ENCODE peak calls at places on chromosomes 13 and 19, in seven cellular contexts. M is GM12864, S is choroid plexus epithelial cell, W is cardiac fibroblast, E is transverse colon, I is stomach, X is epithelial cell of proximal tubule. Q is an unnamed sample.

GRCh38 chr13:22744688-22745452 is 435.9 kb upstream of the SGCG start:
- DNase-seq in M (no peak), S (no peak), W (no peak), E (no peak), I (no peak), X (no peak), Q (no peak)

GRCh38 chr19:40191836-40192646 is 815 bp downstream of the MAP3K10 start:
- DNase-seq in M (no peak), S (peak; percentile 15), W (no peak), E (peak; percentile 37), I (no peak), X (no peak), Q (peak; percentile 27)

GRCh38 chr19:4575978-4576933 is 16.8 kb upstream of the SEMA6B start:
- DNase-seq in M (no peak), S (peak; percentile 74), W (peak; percentile 69), E (peak; percentile 68), I (peak; percentile 74), X (no peak), Q (peak; percentile 73)

GRCh38 chr19:29771708-29772415 is 39.9 kb upstream of the CCNE1 start:
- DNase-seq in M (no peak), S (peak; percentile 65), W (peak; percentile 57), E (peak; percentile 48), I (peak; percentile 41), X (no peak), Q (peak; percentile 54)

GRCh38 chr13:42740753-42741152 is 40.6 kb upstream of the FAM216B start:
- DNase-seq in M (no peak), S (peak; percentile 84), W (peak; percentile 52), E (peak; percentile 44), I (peak; percentile 73), X (no peak), Q (peak; percentile 35)

GRCh38 chr13:101451641-101452040 is 834 bp upstream of the ITGBL1 start:
- DNase-seq in M (no peak), S (no peak), W (no peak), E (no peak), I (no peak), X (no peak), Q (no peak)

GRCh38 chr13:100497394-100497793 is 91.2 kb downstream of the GGACT start:
- DNase-seq in M (no peak), S (peak; percentile 87), W (peak; percentile 74), E (no peak), I (no peak), X (no peak), Q (no peak)

GRCh38 chr19:44747739-44748425 is 626 bp upstream of the BCL3 start:
- DNase-seq in M (no peak), S (peak; percentile 68), W (peak; percentile 72), E (peak; percentile 84), I (peak; percentile 69), X (no peak), Q (peak; percentile 77)

GRCh38 chr13:54574791-54575190 is 1546.2 kb downstream of the OLFM4 start:
- DNase-seq in M (no peak), S (no peak), W (no peak), E (no peak), I (no peak), X (no peak), Q (no peak)

GRCh38 chr13:25980255-25980654 is 71.6 kb downstream of the SHISA2 start:
- DNase-seq in M (no peak), S (peak; percentile 58), W (peak; percentile 22), E (no peak), I (no peak), X (no peak), Q (no peak)

GRCh38 chr13:98216711-98217110 is 39.6 kb upstream of the RNF113B start:
- DNase-seq in M (no peak), S (peak; percentile 74), W (no peak), E (no peak), I (no peak), X (no peak), Q (no peak)

GRCh38 chr19:21321996-21322395 is 7.2 kb downstream of the ZNF708 start:
- DNase-seq in M (no peak), S (peak; percentile 8), W (peak; percentile 21), E (no peak), I (no peak), X (no peak), Q (no peak)

GRCh38 chr13:92821324-92821723 is 405.3 kb upstream of the GPC6 start:
- DNase-seq in M (no peak), S (no peak), W (no peak), E (no peak), I (no peak), X (no peak), Q (no peak)

GRCh38 chr13:29196409-29197074 is 376.4 kb downstream of the MTUS2 start:
- DNase-seq in M (peak; percentile 59), S (no peak), W (no peak), E (no peak), I (no peak), X (no peak), Q (no peak)

GRCh38 chr13:109840201-109840892 is 54.0 kb upstream of the IRS2 start:
- DNase-seq in M (no peak), S (peak; percentile 32), W (peak; percentile 59), E (no peak), I (no peak), X (no peak), Q (no peak)

GRCh38 chr19:1451916-1452801 is 2.2 kb downstream of the APC2 start:
- DNase-seq in M (no peak), S (no peak), W (no peak), E (no peak), I (no peak), X (no peak), Q (no peak)

GRCh38 chr13:113656831-113657671 is 947 bp downstream of the ATP4B start:
- DNase-seq in M (no peak), S (no peak), W (no peak), E (peak; percentile 17), I (peak; percentile 25), X (no peak), Q (no peak)

GRCh38 chr13:30932481-30933333 is at the start of gene TEX26:
- DNase-seq in M (no peak), S (peak; percentile 54), W (no peak), E (no peak), I (no peak), X (no peak), Q (peak; percentile 65)

GRCh38 chr13:24540236-24541126 is 27.9 kb upstream of the PARP4 start:
- DNase-seq in M (no peak), S (peak; percentile 29), W (no peak), E (no peak), I (no peak), X (no peak), Q (peak; percentile 79)

GRCh38 chr19:3479819-3480215 is 508 bp downstream of the SMIM24 start:
- DNase-seq in M (no peak), S (no peak), W (no peak), E (no peak), I (peak; percentile 57), X (no peak), Q (no peak)
- H3K4me3 ChIP-seq in M (no peak overlapping the region), S (no peak overlapping the region), W (no peak overlapping the region), E (peak overlapping the region; percentile 4), I (peak overlapping the region; percentile 40), X (peak overlapping the region; percentile 24), Q (no peak overlapping the region)

GRCh38 chr13:106003651-106004050 is 531.8 kb downstream of the EFNB2 start:
- DNase-seq in M (no peak), S (no peak), W (no peak), E (no peak), I (no peak), X (no peak), Q (no peak)

GRCh38 chr13:106010836-106011235 is 524.6 kb downstream of the EFNB2 start:
- DNase-seq in M (no peak), S (no peak), W (no peak), E (no peak), I (no peak), X (peak; percentile 45), Q (no peak)

GRCh38 chr13:106011600-106011999 is 523.9 kb downstream of the EFNB2 start:
- DNase-seq in M (no peak), S (no peak), W (no peak), E (no peak), I (no peak), X (no peak), Q (no peak)

GRCh38 chr13:106008540-106008939 is 526.9 kb downstream of the EFNB2 start:
- DNase-seq in M (no peak), S (no peak), W (no peak), E (no peak), I (no peak), X (no peak), Q (no peak)

DNA sequence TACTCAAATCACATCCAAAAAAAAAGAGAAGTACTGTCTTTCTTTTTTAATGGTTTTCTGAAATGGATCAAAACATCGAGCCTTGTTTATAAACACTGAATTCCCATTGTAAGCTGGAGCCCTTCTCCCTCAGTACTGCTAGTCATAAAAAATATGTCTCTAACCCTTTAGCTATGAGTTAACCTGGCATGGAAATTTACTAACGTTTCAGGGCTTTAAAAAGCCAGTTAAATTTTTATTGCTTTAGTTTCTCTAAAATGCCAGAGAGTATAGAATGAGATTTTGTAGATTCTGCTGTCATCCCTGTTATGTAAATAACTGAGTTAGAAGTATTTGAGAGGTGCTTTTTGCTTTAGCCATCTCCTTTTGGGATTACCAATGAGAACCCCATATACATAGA is 528.3 kb downstream of the EFNB2 start:
- DNase-seq in M (no peak), S (no peak), W (no peak), E (no peak), I (no peak), X (no peak), Q (no peak)
- H3K4me3 ChIP-seq in M (no peak overlapping the region), S (no peak overlapping the region), W (no peak overlapping the region), E (no peak overlapping the region), I (no peak overlapping the region), X (no peak overlapping the region), Q (no peak overlapping the region)

GRCh38 chr19:13864223-13864512 is 12.8 kb upstream of the NANOS3 start:
- DNase-seq in M (no peak), S (no peak), W (no peak), E (no peak), I (no peak), X (no peak), Q (no peak)

GRCh38 chr19:13861714-13862531 is 15.0 kb upstream of the NANOS3 start:
- DNase-seq in M (peak; percentile 59), S (peak; percentile 92), W (peak; percentile 94), E (peak; percentile 95), I (peak; percentile 93), X (peak; percentile 43), Q (peak; percentile 95)

GRCh38 chr19:13859361-13859880 is 17.5 kb upstream of the NANOS3 start:
- DNase-seq in M (no peak), S (peak; percentile 63), W (peak; percentile 60), E (no peak), I (no peak), X (no peak), Q (no peak)

GRCh38 chr19:13861392-13861713 is 15.6 kb upstream of the NANOS3 start:
- DNase-seq in M (no peak), S (no peak), W (peak; percentile 33), E (no peak), I (no peak), X (no peak), Q (no peak)

GRCh38 chr19:13860679-13861391 is 16.1 kb upstream of the NANOS3 start:
- DNase-seq in M (no peak), S (no peak), W (no peak), E (no peak), I (no peak), X (no peak), Q (no peak)
- H3K4me3 ChIP-seq in M (peak overlapping the region; percentile 59), S (no peak overlapping the region), W (no peak overlapping the region), E (no peak overlapping the region), I (no peak overlapping the region), X (no peak overlapping the region), Q (peak overlapping the region; percentile 58)

DNA sequence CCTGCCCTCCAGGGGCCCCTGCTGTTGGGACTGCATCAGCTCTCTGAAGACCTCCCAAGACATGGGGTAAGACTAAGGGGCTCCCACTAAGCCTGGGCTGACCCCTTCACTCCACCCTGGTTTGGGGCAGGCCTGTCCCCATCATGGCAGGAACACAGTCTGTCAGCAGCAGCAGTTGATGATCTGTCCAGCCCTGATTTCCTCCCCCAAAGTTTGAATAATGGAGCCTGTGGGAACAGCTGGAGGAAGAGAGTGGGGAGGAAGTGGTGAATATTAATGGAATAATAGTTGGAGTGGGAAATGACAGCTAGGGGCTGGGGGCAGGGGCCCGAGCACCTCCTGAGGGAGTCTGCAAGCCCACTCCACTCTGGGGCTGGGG is 1.3 kb upstream of the B3GNT8 start:
- DNase-seq in M (no peak), S (no peak), W (no peak), E (no peak), I (no peak), X (no peak), Q (no peak)
- H3K4me3 ChIP-seq in M (no peak overlapping the region), S (no peak overlapping the region), W (peak overlapping the region; percentile 53), E (peak overlapping the region; percentile 52), I (peak overlapping the region; percentile 56), X (no peak overlapping the region), Q (no peak overlapping the region)